ENCODE peak calls at places on chromosomes 1 and 21, in six cellular contexts. O is uterus; U is Jurkat, Clone E6-1; B is choroid plexus epithelial cell; Q is ovary; F is lower lobe of right lung. M is an unnamed sample.
A peak's percentile ranks its signal among the peaks of the same experiment; 100 is the strongest.

GRCh38 chr1:63721531-63722189 is 52.2 kb upstream of the ROR1 start:
- DNase-seq in O (no peak), F (no peak), U (no peak), Q (no peak), B (peak; percentile 26), M (no peak)

GRCh38 chr1:28646040-28646439 is 2.4 kb upstream of the RNU11 start:
- DNase-seq in B (peak; percentile 54), F (no peak), U (no peak), O (no peak), Q (no peak), M (no peak)

GRCh38 chr1:9009438-9010366 is 16.5 kb downstream of the SLC2A7 start:
- DNase-seq in B (peak; percentile 57), U (peak; percentile 14), O (no peak), F (no peak), Q (peak; percentile 41), M (no peak)

GRCh38 chr1:160637821-160638539 is 8.9 kb downstream of the SLAMF1 start:
- DNase-seq in F (no peak), U (peak; percentile 82), Q (no peak), O (no peak), B (peak; percentile 66), M (no peak)

GRCh38 chr1:28078680-28079626 is 9.5 kb downstream of the EYA3 start:
- DNase-seq in B (peak; percentile 90), F (no peak), O (no peak), Q (no peak), U (no peak), M (no peak)

GRCh38 chr1:180609643-180610555 is 21.9 kb upstream of the XPR1 start:
- DNase-seq in U (no peak), B (peak; percentile 51), F (no peak), O (no peak), Q (no peak), M (peak; percentile 21)

GRCh38 chr1:60960846-60961542 is 121.4 kb upstream of the NFIA start:
- DNase-seq in O (no peak), F (no peak), U (no peak), Q (no peak), B (no peak), M (no peak)

GRCh38 chr1:6188466-6188865 is 8.3 kb upstream of the CHD5 start:
- DNase-seq in U (no peak), F (no peak), Q (no peak), B (no peak), O (no peak), M (no peak)

GRCh38 chr1:59671066-59671952 is 143.4 kb upstream of the HOOK1 start:
- DNase-seq in O (no peak), U (no peak), B (no peak), Q (no peak), F (no peak), M (no peak)

GRCh38 chr1:204466416-204467405 is 27.9 kb downstream of the PIK3C2B start:
- DNase-seq in Q (no peak), U (no peak), F (no peak), O (no peak), B (no peak), M (no peak)

GRCh38 chr1:149962039-149962647 is 25.5 kb upstream of the MTMR11 start:
- DNase-seq in F (peak; percentile 54), Q (no peak), U (peak; percentile 73), O (peak; percentile 60), B (peak; percentile 91), M (peak; percentile 23)

GRCh38 chr21:45236481-45236880 is 51.2 kb downstream of the POFUT2 start:
- DNase-seq in O (no peak), Q (no peak), U (no peak), F (no peak), B (no peak), M (no peak)

GRCh38 chr21:17476006-17476405 is 36.8 kb upstream of the CXADR start:
- DNase-seq in B (peak; percentile 27), U (no peak), Q (no peak), F (no peak), O (no peak), M (no peak)

GRCh38 chr1:172727956-172728603 is 69.2 kb downstream of the FASLG start:
- DNase-seq in F (no peak), O (no peak), Q (no peak), B (peak; percentile 53), U (peak; percentile 83), M (no peak)

DNA sequence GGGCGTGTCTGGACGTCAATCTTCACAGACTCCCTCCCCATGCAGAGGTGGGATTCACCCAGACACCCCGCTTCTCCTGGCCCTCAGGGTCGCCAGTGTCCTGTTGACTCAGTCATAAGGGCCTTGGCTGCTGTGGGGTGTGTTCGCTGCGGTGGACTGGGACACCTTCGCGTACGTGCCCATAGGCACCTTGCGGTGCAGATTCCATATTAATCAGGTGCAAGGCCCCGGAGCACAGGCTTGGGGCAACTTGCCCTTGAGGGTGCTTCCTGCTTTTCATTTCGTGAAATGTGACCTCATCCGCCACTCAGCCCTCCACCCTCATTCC is 398 bp upstream of the SLC30A10 start:
- DNase-seq in F (no peak), B (no peak), Q (no peak), O (no peak), U (no peak), M (no peak)
- H3K4me3 ChIP-seq in F (peak overlapping the region; percentile 37), B (no peak overlapping the region), Q (no peak overlapping the region), O (no peak overlapping the region), U (no peak overlapping the region), M (no peak overlapping the region)

GRCh38 chr21:37006243-37006520 is 320 bp upstream of the RIPPLY3 start:
- DNase-seq in B (no peak), F (no peak), U (no peak), O (no peak), Q (no peak), M (no peak)
- H3K4me3 ChIP-seq in B (peak overlapping the region; percentile 47), F (peak overlapping the region; percentile 49), U (no peak overlapping the region), O (peak overlapping the region; percentile 25), Q (peak overlapping the region; percentile 35), M (peak overlapping the region; percentile 32)

GRCh38 chr1:208242186-208242585 is 2.0 kb downstream of the PLXNA2 start:
- DNase-seq in O (no peak), U (no peak), Q (no peak), F (no peak), B (no peak), M (no peak)
- H3K4me3 ChIP-seq in O (peak overlapping the region; percentile 91), U (no peak overlapping the region), Q (peak overlapping the region; percentile 71), F (peak overlapping the region; percentile 94), B (peak overlapping the region; percentile 87), M (peak overlapping the region; percentile 49)

DNA sequence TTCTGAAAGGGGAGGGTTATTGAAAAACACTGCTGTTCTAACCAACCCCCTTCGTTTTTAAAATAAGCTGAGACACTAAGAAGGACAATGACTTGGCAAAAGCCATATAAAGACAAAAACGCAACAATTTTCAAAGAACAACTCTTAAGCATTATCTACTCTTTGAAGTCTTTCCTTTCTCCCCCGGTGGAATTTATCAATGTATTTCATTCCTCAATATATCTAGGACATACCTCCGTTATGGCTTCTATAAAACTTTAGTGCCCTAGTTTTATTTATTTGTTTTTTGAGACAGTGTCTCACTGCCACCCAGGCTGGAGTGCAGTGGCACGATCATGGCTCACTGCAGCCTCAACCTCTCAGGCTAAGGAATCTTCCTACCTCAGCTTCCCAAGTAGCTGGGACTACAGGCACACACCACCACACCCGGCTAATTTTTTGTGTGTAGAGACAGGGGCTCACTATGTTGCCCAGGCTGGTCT is 3.2 kb downstream of the NRDC start:
- DNase-seq in O (no peak), Q (no peak), B (no peak), U (no peak), F (no peak), M (no peak)
- H3K4me3 ChIP-seq in O (no peak overlapping the region), Q (no peak overlapping the region), B (no peak overlapping the region), U (no peak overlapping the region), F (no peak overlapping the region), M (no peak overlapping the region)

GRCh38 chr1:236112332-236112627 is 30.1 kb upstream of the GPR137B start:
- DNase-seq in B (no peak), O (no peak), U (no peak), F (no peak), Q (no peak), M (no peak)
- H3K4me3 ChIP-seq in B (no peak overlapping the region), O (no peak overlapping the region), U (no peak overlapping the region), F (no peak overlapping the region), Q (no peak overlapping the region), M (no peak overlapping the region)

GRCh38 chr1:156491151-156491949 is 9.2 kb downstream of the MEF2D start:
- DNase-seq in Q (no peak), B (no peak), F (no peak), O (no peak), U (no peak), M (no peak)
- H3K4me3 ChIP-seq in Q (no peak overlapping the region), B (no peak overlapping the region), F (peak overlapping the region; percentile 22), O (peak overlapping the region; percentile 15), U (no peak overlapping the region), M (peak overlapping the region; percentile 10)

DNA sequence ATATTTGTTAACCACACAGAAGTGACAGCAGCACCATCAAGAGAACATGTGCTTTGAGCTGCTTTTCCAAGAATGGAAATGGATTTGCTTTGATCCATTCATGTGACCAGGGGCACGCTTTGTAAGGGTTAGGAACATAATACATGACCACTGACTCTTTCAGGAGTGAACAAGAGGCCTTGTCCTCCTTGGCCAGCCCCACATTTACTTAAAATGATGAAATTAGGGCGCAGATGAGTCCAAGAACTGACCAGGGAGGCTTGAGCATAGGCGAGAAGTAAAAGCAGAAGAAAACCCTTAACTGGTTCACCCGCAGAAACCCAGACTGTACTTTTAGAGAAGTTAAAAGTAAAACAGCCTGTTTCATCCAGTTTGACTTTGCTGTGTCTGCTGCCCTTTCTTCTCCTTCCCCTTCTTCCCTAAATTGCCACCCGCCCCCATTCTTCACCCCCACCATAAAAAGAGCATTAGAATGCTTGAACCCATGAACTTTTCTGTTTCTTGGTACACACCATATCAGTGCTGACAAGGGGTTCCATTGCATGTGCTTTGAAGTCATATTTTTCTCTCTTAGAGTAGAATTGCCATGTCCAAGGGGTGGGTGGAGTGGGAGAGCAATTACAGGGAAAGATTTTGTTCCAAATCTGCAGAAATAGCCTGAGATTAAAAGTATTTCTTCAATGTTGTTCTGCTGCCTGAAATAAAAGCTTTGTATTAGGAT is 2.6 kb upstream of the GLUL start:
- DNase-seq in F (no peak), Q (no peak), O (no peak), U (no peak), B (no peak), M (no peak)
- H3K4me3 ChIP-seq in F (no peak overlapping the region), Q (no peak overlapping the region), O (no peak overlapping the region), U (no peak overlapping the region), B (no peak overlapping the region), M (no peak overlapping the region)

GRCh38 chr21:42553435-42553834 is 39.8 kb downstream of the SLC37A1 start:
- DNase-seq in U (no peak), F (no peak), Q (no peak), B (no peak), O (no peak), M (no peak)

GRCh38 chr21:42550817-42551216 is 37.2 kb downstream of the SLC37A1 start:
- DNase-seq in B (no peak), F (peak; percentile 10), O (no peak), Q (no peak), U (no peak), M (no peak)

GRCh38 chr21:42554251-42554937 is 40.7 kb downstream of the SLC37A1 start:
- DNase-seq in Q (no peak), B (no peak), F (no peak), U (no peak), O (no peak), M (no peak)

GRCh38 chr21:42555756-42556438 is 42.2 kb downstream of the SLC37A1 start:
- DNase-seq in F (peak; percentile 39), Q (no peak), B (no peak), O (no peak), U (no peak), M (no peak)

GRCh38 chr21:42552407-42553336 is 39.0 kb downstream of the SLC37A1 start:
- DNase-seq in Q (no peak), U (no peak), F (peak; percentile 11), O (no peak), B (no peak), M (no peak)
- H3K4me3 ChIP-seq in Q (no peak overlapping the region), U (no peak overlapping the region), F (no peak overlapping the region), O (no peak overlapping the region), B (no peak overlapping the region), M (no peak overlapping the region)